ENCODE peak calls at places on chromosomes 16 and 17, in six cellular contexts. One of them, this sample, is unnamed. For H3K4me1, the result is how much of the 10 kb centered on the place peaks cover.

GRCh38 chr17:32350662-32351418 is 883 bp downstream of the ZNF207 start:
- DNase-seq in mesendoderm: peak
- DNase-seq in A549: no peak
- DNase-seq in heart left ventricle: peak
- DNase-seq in GM23338: peak
- DNase-seq in suprapubic skin: no peak
- DNase-seq in this sample: peak

GRCh38 chr16:27350006-27350405 is 36.2 kb downstream of the IL4R start:
- DNase-seq in heart left ventricle: no peak
- DNase-seq in GM23338: no peak
- DNase-seq in suprapubic skin: no peak
- DNase-seq in mesendoderm: no peak
- DNase-seq in A549: no peak
- DNase-seq in this sample: no peak

GRCh38 chr17:1142503-1143095 is 37.2 kb downstream of the ABR start:
- DNase-seq in heart left ventricle: no peak
- DNase-seq in A549: no peak
- DNase-seq in GM23338: no peak
- DNase-seq in mesendoderm: no peak
- DNase-seq in suprapubic skin: no peak
- DNase-seq in this sample: no peak

GRCh38 chr16:75230471-75231110 is 11.8 kb downstream of the CTRB1 start:
- DNase-seq in GM23338: no peak
- DNase-seq in heart left ventricle: no peak
- DNase-seq in mesendoderm: no peak
- DNase-seq in suprapubic skin: no peak
- DNase-seq in A549: no peak
- DNase-seq in this sample: no peak

GRCh38 chr17:2233441-2233947 is 70.1 kb downstream of the SMG6 start:
- DNase-seq in heart left ventricle: peak
- DNase-seq in A549: no peak
- DNase-seq in GM23338: no peak
- DNase-seq in suprapubic skin: no peak
- DNase-seq in mesendoderm: no peak
- DNase-seq in this sample: no peak

GRCh38 chr16:31183432-31184428 is 3.8 kb downstream of the FUS start:
- DNase-seq in GM23338: no peak
- DNase-seq in heart left ventricle: no peak
- DNase-seq in suprapubic skin: no peak
- DNase-seq in mesendoderm: no peak
- DNase-seq in A549: no peak
- DNase-seq in this sample: no peak

GRCh38 chr17:69575346-69575761 is 160.9 kb downstream of the MAP2K6 start:
- DNase-seq in heart left ventricle: no peak
- DNase-seq in suprapubic skin: no peak
- DNase-seq in A549: no peak
- DNase-seq in GM23338: no peak
- DNase-seq in mesendoderm: no peak
- DNase-seq in this sample: no peak

GRCh38 chr16:17538942-17539341 is 68.2 kb upstream of the XYLT1 start:
- DNase-seq in A549: no peak
- DNase-seq in mesendoderm: no peak
- DNase-seq in GM23338: no peak
- DNase-seq in suprapubic skin: no peak
- DNase-seq in heart left ventricle: no peak
- DNase-seq in this sample: no peak

GRCh38 chr17:44155488-44155887 is 13.8 kb downstream of the HROB start:
- DNase-seq in suprapubic skin: no peak
- DNase-seq in GM23338: no peak
- DNase-seq in A549: no peak
- DNase-seq in heart left ventricle: no peak
- DNase-seq in mesendoderm: no peak
- DNase-seq in this sample: no peak

GRCh38 chr17:74386397-74386796 is 19.1 kb downstream of the GPR142 start:
- DNase-seq in GM23338: no peak
- DNase-seq in heart left ventricle: peak
- DNase-seq in mesendoderm: no peak
- DNase-seq in suprapubic skin: no peak
- DNase-seq in A549: no peak
- DNase-seq in this sample: no peak

GRCh38 chr17:68347380-68347779 is 56.1 kb downstream of the ARSG start:
- DNase-seq in mesendoderm: no peak
- DNase-seq in heart left ventricle: no peak
- DNase-seq in GM23338: no peak
- DNase-seq in A549: no peak
- DNase-seq in suprapubic skin: no peak
- DNase-seq in this sample: no peak

GRCh38 chr17:68344701-68345136 is 53.4 kb downstream of the ARSG start:
- DNase-seq in GM23338: no peak
- DNase-seq in mesendoderm: no peak
- DNase-seq in suprapubic skin: no peak
- DNase-seq in A549: no peak
- DNase-seq in heart left ventricle: no peak
- DNase-seq in this sample: peak

GRCh38 chr17:68341482-68341881 is 50.2 kb downstream of the ARSG start:
- DNase-seq in A549: no peak
- DNase-seq in suprapubic skin: no peak
- DNase-seq in heart left ventricle: no peak
- DNase-seq in GM23338: no peak
- DNase-seq in mesendoderm: no peak
- DNase-seq in this sample: no peak

GRCh38 chr17:68346448-68346847 is 55.2 kb downstream of the ARSG start:
- DNase-seq in mesendoderm: no peak
- DNase-seq in heart left ventricle: peak
- DNase-seq in A549: no peak
- DNase-seq in suprapubic skin: no peak
- DNase-seq in GM23338: no peak
- DNase-seq in this sample: peak

DNA sequence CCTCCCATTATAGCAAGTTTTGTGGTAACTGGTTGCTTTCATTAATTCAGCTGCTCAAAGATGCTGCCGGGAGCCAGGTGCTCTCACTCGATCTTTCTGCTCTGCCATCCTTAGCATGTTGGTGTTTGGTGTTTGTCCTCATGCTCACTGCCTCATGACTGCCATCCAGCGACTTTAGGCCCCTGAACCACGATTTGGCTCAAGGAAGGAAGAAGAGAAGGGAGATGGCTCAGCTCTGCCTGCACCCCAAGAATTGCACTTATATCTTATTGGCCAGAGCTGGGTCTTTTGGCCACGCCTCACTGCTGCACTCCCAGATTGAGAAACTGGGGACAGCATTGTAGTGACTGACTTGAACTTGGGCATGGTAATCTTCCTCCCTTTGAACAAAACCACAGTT is 52.7 kb downstream of the ARSG start:
- DNase-seq in mesendoderm: no peak
- DNase-seq in heart left ventricle: no peak
- DNase-seq in A549: no peak
- DNase-seq in suprapubic skin: no peak
- DNase-seq in GM23338: no peak
- DNase-seq in this sample: no peak
- H3K4me1 ChIP-seq in mesendoderm: under half
- H3K4me1 ChIP-seq in heart left ventricle: half or more
- H3K4me1 ChIP-seq in A549: under half
- H3K4me1 ChIP-seq in suprapubic skin: under half
- H3K4me1 ChIP-seq in GM23338: under half
- H3K4me1 ChIP-seq in this sample: half or more

GRCh38 chr17:39642675-39643074 is 5.7 kb downstream of the STARD3 start:
- DNase-seq in GM23338: no peak
- DNase-seq in A549: no peak
- DNase-seq in suprapubic skin: no peak
- DNase-seq in mesendoderm: no peak
- DNase-seq in heart left ventricle: no peak
- DNase-seq in this sample: no peak
- H3K4me1 ChIP-seq in GM23338: half or more
- H3K4me1 ChIP-seq in A549: under half
- H3K4me1 ChIP-seq in suprapubic skin: half or more
- H3K4me1 ChIP-seq in mesendoderm: under half
- H3K4me1 ChIP-seq in heart left ventricle: half or more
- H3K4me1 ChIP-seq in this sample: half or more

DNA sequence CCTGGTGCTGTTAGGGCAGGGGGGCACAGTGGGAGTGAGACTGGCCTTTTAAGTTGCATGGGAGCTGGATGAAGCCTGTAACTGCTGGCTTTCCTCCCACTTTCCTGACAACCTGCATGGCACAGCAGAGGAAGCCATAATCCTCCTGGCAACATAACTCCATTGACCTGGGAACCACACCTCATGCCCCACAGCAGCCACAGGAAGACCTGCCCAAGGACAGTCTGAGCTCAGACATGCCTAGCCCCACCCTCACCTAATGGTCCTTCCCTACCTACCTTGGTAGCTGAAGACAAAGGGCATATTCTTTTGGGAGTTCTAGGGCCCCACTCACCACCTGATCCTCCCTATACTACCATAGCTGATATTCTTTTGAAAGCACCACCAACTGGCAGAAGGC is 482.2 kb upstream of the TOM1L1 start:
- DNase-seq in GM23338: no peak
- DNase-seq in suprapubic skin: no peak
- DNase-seq in mesendoderm: no peak
- DNase-seq in A549: no peak
- DNase-seq in heart left ventricle: no peak
- DNase-seq in this sample: no peak
- H3K4me1 ChIP-seq in GM23338: under half
- H3K4me1 ChIP-seq in suprapubic skin: under half
- H3K4me1 ChIP-seq in mesendoderm: under half
- H3K4me1 ChIP-seq in A549: under half
- H3K4me1 ChIP-seq in heart left ventricle: under half
- H3K4me1 ChIP-seq in this sample: under half

GRCh38 chr17:77322534-77323412 is 182.0 kb downstream of the SEC14L1 start:
- DNase-seq in mesendoderm: peak
- DNase-seq in A549: peak
- DNase-seq in GM23338: no peak
- DNase-seq in heart left ventricle: peak
- DNase-seq in suprapubic skin: peak
- DNase-seq in this sample: no peak
- H3K4me1 ChIP-seq in mesendoderm: under half
- H3K4me1 ChIP-seq in A549: half or more
- H3K4me1 ChIP-seq in GM23338: under half
- H3K4me1 ChIP-seq in heart left ventricle: half or more
- H3K4me1 ChIP-seq in suprapubic skin: half or more
- H3K4me1 ChIP-seq in this sample: half or more

GRCh38 chr17:37064956-37065355 is 116.2 kb downstream of the AATF start:
- DNase-seq in GM23338: no peak
- DNase-seq in mesendoderm: no peak
- DNase-seq in A549: no peak
- DNase-seq in suprapubic skin: peak
- DNase-seq in heart left ventricle: no peak
- DNase-seq in this sample: no peak
- H3K4me1 ChIP-seq in GM23338: half or more
- H3K4me1 ChIP-seq in mesendoderm: under half
- H3K4me1 ChIP-seq in A549: under half
- H3K4me1 ChIP-seq in suprapubic skin: under half
- H3K4me1 ChIP-seq in heart left ventricle: under half
- H3K4me1 ChIP-seq in this sample: under half

DNA sequence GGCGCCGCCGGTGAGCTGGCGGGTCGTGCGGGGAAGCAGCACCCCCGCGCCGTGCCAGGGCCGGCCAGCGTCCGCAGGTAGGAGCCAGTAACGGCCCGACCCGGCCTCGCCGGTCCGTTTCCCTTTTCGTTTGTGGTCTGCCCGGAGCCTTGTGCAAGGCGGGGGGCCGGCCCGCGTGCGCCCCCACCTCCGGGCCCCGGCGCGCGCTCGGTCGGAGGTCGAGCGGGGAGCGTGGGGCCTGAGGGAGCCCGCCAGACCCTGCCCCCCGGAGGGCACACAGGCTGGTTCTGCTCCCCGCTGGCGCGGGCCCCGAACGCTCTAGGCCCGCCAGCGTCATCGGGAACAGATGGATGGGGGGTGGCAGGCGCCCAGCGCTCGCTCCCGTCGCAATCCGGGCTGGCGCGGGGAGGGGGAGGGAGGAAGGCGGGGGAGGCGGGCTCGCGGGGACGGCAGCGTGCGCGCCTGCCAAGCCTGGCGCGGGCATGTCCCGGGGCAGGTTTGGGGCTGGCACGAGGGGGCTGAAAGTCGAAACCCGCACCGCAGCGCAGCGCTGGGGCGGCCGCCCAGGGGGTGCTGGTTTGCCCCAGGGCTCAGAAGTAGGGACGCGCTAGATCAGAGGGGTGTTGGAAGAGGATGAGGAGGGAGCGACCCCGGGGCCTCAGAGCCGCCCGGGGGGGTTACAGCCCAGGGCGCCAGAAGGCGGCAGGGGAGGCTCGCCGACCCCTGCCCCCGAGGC is 1.5 kb upstream of the GSE1 start:
- DNase-seq in GM23338: peak
- DNase-seq in mesendoderm: peak
- DNase-seq in A549: peak
- DNase-seq in suprapubic skin: peak
- DNase-seq in heart left ventricle: peak
- DNase-seq in this sample: peak
- H3K4me1 ChIP-seq in GM23338: under half
- H3K4me1 ChIP-seq in mesendoderm: under half
- H3K4me1 ChIP-seq in A549: under half
- H3K4me1 ChIP-seq in suprapubic skin: half or more
- H3K4me1 ChIP-seq in heart left ventricle: half or more
- H3K4me1 ChIP-seq in this sample: under half

DNA sequence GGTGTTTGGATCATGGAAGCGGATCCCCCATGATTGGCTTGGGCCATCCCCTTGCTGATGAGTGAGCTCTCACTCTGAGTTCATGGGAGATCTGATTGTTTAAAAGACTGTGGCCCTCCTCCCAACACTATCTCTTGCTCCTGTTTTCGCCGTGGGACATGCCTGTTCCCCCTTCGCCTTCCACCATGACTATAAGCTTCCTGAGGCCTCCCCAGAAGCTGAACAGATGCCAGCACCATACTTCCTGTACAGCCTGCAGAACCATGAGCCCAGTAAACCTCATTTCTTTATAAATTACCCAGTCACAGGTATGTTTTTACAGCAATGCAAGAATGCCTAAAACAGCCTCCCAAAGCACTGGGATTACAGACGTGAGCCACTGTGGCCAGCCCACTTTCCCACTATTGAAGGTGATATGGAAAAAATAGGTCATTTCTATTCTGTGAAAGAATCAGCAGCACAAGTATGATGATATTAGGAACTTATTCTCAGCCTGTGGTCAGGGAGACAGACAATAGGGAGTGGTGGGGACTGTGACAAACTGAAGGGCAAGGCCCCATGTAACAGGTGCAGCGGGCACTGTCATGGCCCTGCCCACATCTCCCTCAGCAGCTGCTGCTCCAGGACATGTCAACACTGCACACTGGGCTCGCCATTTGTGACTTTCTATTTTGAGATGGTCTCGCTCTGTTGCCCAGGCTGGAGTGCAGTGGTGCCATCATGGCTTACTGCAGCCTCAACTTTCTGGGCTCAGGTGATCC is 33.7 kb upstream of the LITAF start:
- DNase-seq in GM23338: no peak
- DNase-seq in heart left ventricle: no peak
- DNase-seq in mesendoderm: no peak
- DNase-seq in suprapubic skin: no peak
- DNase-seq in A549: no peak
- DNase-seq in this sample: no peak
- H3K4me1 ChIP-seq in GM23338: under half
- H3K4me1 ChIP-seq in heart left ventricle: half or more
- H3K4me1 ChIP-seq in mesendoderm: under half
- H3K4me1 ChIP-seq in suprapubic skin: under half
- H3K4me1 ChIP-seq in A549: under half
- H3K4me1 ChIP-seq in this sample: half or more